ENCODE peak calls at places on chromosomes 5 and 9, in five cellular contexts. One of them, this sample, is unnamed.

GRCh38 chr5:59380350-59380951 is 513.1 kb downstream of the PDE4D start:
- DNase-seq in cardiac muscle cell: peak
- DNase-seq in astrocyte of the cerebellum: peak
- DNase-seq in foreskin fibroblast: peak
- DNase-seq in AG10803: peak
- DNase-seq in this sample: peak

GRCh38 chr5:107668933-107669542 is 1.7 kb downstream of the EFNA5 start:
- DNase-seq in cardiac muscle cell: peak
- DNase-seq in astrocyte of the cerebellum: no peak
- DNase-seq in foreskin fibroblast: no peak
- DNase-seq in AG10803: no peak
- DNase-seq in this sample: peak

GRCh38 chr5:44632344-44632743 is 176.4 kb upstream of the MRPS30 start:
- DNase-seq in cardiac muscle cell: no peak
- DNase-seq in astrocyte of the cerebellum: no peak
- DNase-seq in foreskin fibroblast: no peak
- DNase-seq in AG10803: no peak
- DNase-seq in this sample: peak

GRCh38 chr9:99180662-99181061 is 41.1 kb downstream of the ALG2 start:
- DNase-seq in cardiac muscle cell: no peak
- DNase-seq in astrocyte of the cerebellum: no peak
- DNase-seq in foreskin fibroblast: no peak
- DNase-seq in AG10803: no peak
- DNase-seq in this sample: no peak

GRCh38 chr9:33229359-33230120 is 10.4 kb upstream of the SPINK4 start:
- DNase-seq in cardiac muscle cell: no peak
- DNase-seq in astrocyte of the cerebellum: no peak
- DNase-seq in foreskin fibroblast: no peak
- DNase-seq in AG10803: no peak
- DNase-seq in this sample: no peak

GRCh38 chr5:168433982-168434381 is 52.3 kb upstream of the RARS1 start:
- DNase-seq in cardiac muscle cell: no peak
- DNase-seq in astrocyte of the cerebellum: no peak
- DNase-seq in foreskin fibroblast: no peak
- DNase-seq in AG10803: no peak
- DNase-seq in this sample: no peak

GRCh38 chr5:17037751-17038150 is 101.7 kb upstream of the MYO10 start:
- DNase-seq in cardiac muscle cell: no peak
- DNase-seq in astrocyte of the cerebellum: no peak
- DNase-seq in foreskin fibroblast: no peak
- DNase-seq in AG10803: peak
- DNase-seq in this sample: peak

GRCh38 chr5:113574417-113574816 is 60.9 kb downstream of the YTHDC2 start:
- DNase-seq in cardiac muscle cell: no peak
- DNase-seq in astrocyte of the cerebellum: peak
- DNase-seq in foreskin fibroblast: peak
- DNase-seq in AG10803: peak
- DNase-seq in this sample: peak

GRCh38 chr9:35729700-35730485 is 2.1 kb downstream of the TLN1 start:
- DNase-seq in cardiac muscle cell: peak
- DNase-seq in astrocyte of the cerebellum: peak
- DNase-seq in foreskin fibroblast: peak
- DNase-seq in AG10803: peak
- DNase-seq in this sample: peak

GRCh38 chr9:134800791-134801339 is 79.7 kb upstream of the FCN2 start:
- DNase-seq in cardiac muscle cell: peak
- DNase-seq in astrocyte of the cerebellum: no peak
- DNase-seq in foreskin fibroblast: no peak
- DNase-seq in AG10803: no peak
- DNase-seq in this sample: peak

GRCh38 chr9:120891255-120891954 is 14.4 kb upstream of the PHF19 start:
- DNase-seq in cardiac muscle cell: no peak
- DNase-seq in astrocyte of the cerebellum: no peak
- DNase-seq in foreskin fibroblast: no peak
- DNase-seq in AG10803: no peak
- DNase-seq in this sample: no peak

GRCh38 chr5:84239509-84239908 is 145.2 kb downstream of the EDIL3 start:
- DNase-seq in cardiac muscle cell: no peak
- DNase-seq in astrocyte of the cerebellum: no peak
- DNase-seq in foreskin fibroblast: peak
- DNase-seq in AG10803: peak
- DNase-seq in this sample: peak

GRCh38 chr9:21965401-21965951 is 28.7 kb downstream of the CDKN2A start:
- DNase-seq in cardiac muscle cell: peak
- DNase-seq in astrocyte of the cerebellum: no peak
- DNase-seq in foreskin fibroblast: peak
- DNase-seq in AG10803: peak
- DNase-seq in this sample: peak

GRCh38 chr9:135669616-135670285 is 6.6 kb downstream of the LCN9 start:
- DNase-seq in cardiac muscle cell: no peak
- DNase-seq in astrocyte of the cerebellum: no peak
- DNase-seq in foreskin fibroblast: no peak
- DNase-seq in AG10803: no peak
- DNase-seq in this sample: no peak

GRCh38 chr5:77642915-77643653 is 4.6 kb upstream of the OTP start:
- DNase-seq in cardiac muscle cell: no peak
- DNase-seq in astrocyte of the cerebellum: no peak
- DNase-seq in foreskin fibroblast: no peak
- DNase-seq in AG10803: no peak
- DNase-seq in this sample: no peak

GRCh38 chr5:143118222-143118621 is 285.3 kb downstream of the NR3C1 start:
- DNase-seq in cardiac muscle cell: no peak
- DNase-seq in astrocyte of the cerebellum: no peak
- DNase-seq in foreskin fibroblast: no peak
- DNase-seq in AG10803: no peak
- DNase-seq in this sample: no peak

DNA sequence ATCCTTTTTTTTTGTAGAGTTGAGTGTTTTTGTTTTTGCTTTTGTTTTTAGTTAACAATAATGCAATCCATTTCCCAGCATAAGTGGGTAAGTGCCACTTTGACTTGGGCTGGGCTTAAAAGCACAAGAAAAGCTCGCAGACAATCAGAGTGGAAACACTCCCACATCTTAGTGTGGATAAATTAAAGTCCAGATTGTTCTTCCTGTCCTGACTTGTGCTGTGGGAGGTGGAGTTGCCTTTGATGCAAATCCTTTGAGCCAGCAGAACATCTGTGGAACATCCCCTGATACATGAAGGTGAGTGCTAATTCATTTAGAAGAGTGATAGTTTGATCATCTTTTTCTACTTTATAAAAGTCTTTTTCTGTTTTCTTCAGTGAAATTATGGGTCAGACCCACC is 2.1 kb downstream of the IL31RA start:
- DNase-seq in cardiac muscle cell: no peak
- DNase-seq in astrocyte of the cerebellum: no peak
- DNase-seq in foreskin fibroblast: no peak
- DNase-seq in AG10803: no peak
- DNase-seq in this sample: no peak
- H3K4me3 ChIP-seq in cardiac muscle cell: no peak
- H3K4me3 ChIP-seq in astrocyte of the cerebellum: no peak
- H3K4me3 ChIP-seq in foreskin fibroblast: no peak
- H3K4me3 ChIP-seq in AG10803: no peak
- H3K4me3 ChIP-seq in this sample: no peak

GRCh38 chr5:149408252-149409099 is 29.4 kb upstream of the IL17B start:
- DNase-seq in cardiac muscle cell: no peak
- DNase-seq in astrocyte of the cerebellum: no peak
- DNase-seq in foreskin fibroblast: no peak
- DNase-seq in AG10803: peak
- DNase-seq in this sample: no peak

GRCh38 chr5:149407331-149408251 is 28.5 kb upstream of the IL17B start:
- DNase-seq in cardiac muscle cell: no peak
- DNase-seq in astrocyte of the cerebellum: no peak
- DNase-seq in foreskin fibroblast: no peak
- DNase-seq in AG10803: peak
- DNase-seq in this sample: peak

GRCh38 chr5:149410721-149411432 is 31.8 kb upstream of the IL17B start:
- DNase-seq in cardiac muscle cell: no peak
- DNase-seq in astrocyte of the cerebellum: no peak
- DNase-seq in foreskin fibroblast: no peak
- DNase-seq in AG10803: peak
- DNase-seq in this sample: no peak

GRCh38 chr5:149410071-149410470 is 31.0 kb upstream of the IL17B start:
- DNase-seq in cardiac muscle cell: no peak
- DNase-seq in astrocyte of the cerebellum: no peak
- DNase-seq in foreskin fibroblast: no peak
- DNase-seq in AG10803: no peak
- DNase-seq in this sample: no peak

DNA sequence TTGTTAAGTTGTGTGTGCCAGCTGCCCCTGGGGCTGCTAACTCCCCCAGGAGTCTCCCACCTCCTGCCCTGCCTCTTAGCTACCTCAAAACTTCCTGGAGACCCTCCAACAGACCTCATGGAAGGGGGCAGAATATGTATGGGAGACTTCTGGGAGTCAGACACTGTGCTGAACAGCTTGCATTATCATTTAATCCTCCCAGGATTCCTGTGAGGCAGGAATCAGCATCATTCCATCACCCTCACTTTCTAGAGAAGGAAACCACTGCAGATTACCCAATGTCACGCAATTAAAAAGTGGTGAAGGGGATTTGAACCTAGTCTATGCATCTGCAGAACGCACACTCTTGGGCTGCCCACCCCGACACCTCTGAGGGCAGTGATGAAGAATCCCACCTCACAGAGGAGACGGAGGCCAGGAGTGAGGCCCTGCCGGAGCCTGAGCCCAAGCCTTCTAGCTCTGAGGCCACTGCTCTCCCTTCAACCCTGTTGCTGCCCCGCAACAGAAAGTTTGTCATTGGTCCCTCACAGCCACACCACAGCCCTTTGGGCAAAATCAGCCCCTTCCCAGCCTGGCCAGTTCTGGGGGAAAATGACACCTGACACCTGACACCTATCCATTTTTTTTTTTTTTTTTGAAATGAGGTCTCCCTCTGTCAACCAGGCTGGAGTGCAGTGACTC is 30.3 kb upstream of the IL17B start:
- DNase-seq in cardiac muscle cell: no peak
- DNase-seq in astrocyte of the cerebellum: no peak
- DNase-seq in foreskin fibroblast: no peak
- DNase-seq in AG10803: peak
- DNase-seq in this sample: no peak
- H3K4me3 ChIP-seq in cardiac muscle cell: no peak
- H3K4me3 ChIP-seq in astrocyte of the cerebellum: no peak
- H3K4me3 ChIP-seq in foreskin fibroblast: peak
- H3K4me3 ChIP-seq in AG10803: peak
- H3K4me3 ChIP-seq in this sample: peak

GRCh38 chr5:132224721-132225120 is 2.9 kb downstream of the P4HA2 start:
- DNase-seq in cardiac muscle cell: no peak
- DNase-seq in astrocyte of the cerebellum: no peak
- DNase-seq in foreskin fibroblast: peak
- DNase-seq in AG10803: peak
- DNase-seq in this sample: no peak

GRCh38 chr5:132223861-132224260 is 3.8 kb downstream of the P4HA2 start:
- DNase-seq in cardiac muscle cell: no peak
- DNase-seq in astrocyte of the cerebellum: no peak
- DNase-seq in foreskin fibroblast: no peak
- DNase-seq in AG10803: no peak
- DNase-seq in this sample: no peak

GRCh38 chr5:132227235-132227484 is 493 bp downstream of the P4HA2 start:
- DNase-seq in cardiac muscle cell: no peak
- DNase-seq in astrocyte of the cerebellum: no peak
- DNase-seq in foreskin fibroblast: no peak
- DNase-seq in AG10803: no peak
- DNase-seq in this sample: no peak

GRCh38 chr5:132226516-132227234 is 978 bp downstream of the P4HA2 start:
- DNase-seq in cardiac muscle cell: no peak
- DNase-seq in astrocyte of the cerebellum: no peak
- DNase-seq in foreskin fibroblast: no peak
- DNase-seq in AG10803: peak
- DNase-seq in this sample: peak

DNA sequence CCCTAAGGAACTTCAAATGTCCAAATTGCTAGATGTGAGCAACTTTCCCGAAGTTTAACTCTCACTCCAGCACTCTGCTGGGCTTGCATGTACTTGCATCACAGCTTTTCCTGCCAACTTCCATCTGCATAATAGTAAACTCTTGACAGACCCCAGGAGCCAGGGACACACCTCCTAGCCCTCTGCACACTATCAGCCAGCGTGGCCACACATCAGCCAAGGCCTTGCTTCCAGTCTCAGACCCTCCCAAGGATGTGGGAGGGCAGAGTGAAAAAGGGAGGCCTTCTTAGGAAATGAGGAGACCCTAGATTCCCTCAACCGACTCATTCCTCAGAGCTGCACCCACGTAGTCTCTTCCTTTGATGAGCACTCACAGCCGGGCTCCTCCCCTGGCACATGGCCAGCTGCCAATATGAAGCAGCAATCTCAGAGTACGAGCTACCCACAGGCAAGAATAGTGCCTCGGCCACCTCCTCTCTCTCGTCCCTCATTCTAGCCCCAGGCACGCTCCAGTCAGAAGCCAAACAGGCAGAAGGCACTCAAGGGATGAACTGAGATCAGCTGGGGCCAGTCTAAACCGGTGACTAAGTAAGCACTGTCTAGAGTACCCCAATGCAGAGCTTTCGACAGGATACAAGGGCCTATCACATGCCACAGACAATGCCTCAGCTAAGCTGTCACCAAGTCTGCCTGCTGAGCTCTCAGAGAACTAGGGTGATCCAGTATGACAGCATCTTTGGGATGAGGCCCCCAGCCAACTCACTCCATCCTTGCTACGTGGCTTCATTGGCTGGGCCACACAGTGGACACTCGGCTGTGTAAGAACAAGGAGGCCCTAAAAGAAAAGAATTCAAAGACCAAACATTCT is 2.3 kb downstream of the P4HA2 start:
- DNase-seq in cardiac muscle cell: peak
- DNase-seq in astrocyte of the cerebellum: no peak
- DNase-seq in foreskin fibroblast: peak
- DNase-seq in AG10803: peak
- DNase-seq in this sample: peak
- H3K4me3 ChIP-seq in cardiac muscle cell: no peak
- H3K4me3 ChIP-seq in astrocyte of the cerebellum: peak
- H3K4me3 ChIP-seq in foreskin fibroblast: peak
- H3K4me3 ChIP-seq in AG10803: peak
- H3K4me3 ChIP-seq in this sample: peak

GRCh38 chr5:42785756-42786155 is 25.9 kb downstream of the SELENOP start:
- DNase-seq in cardiac muscle cell: no peak
- DNase-seq in astrocyte of the cerebellum: no peak
- DNase-seq in foreskin fibroblast: no peak
- DNase-seq in AG10803: no peak
- DNase-seq in this sample: no peak

GRCh38 chr5:42787845-42788244 is 23.8 kb downstream of the SELENOP start:
- DNase-seq in cardiac muscle cell: no peak
- DNase-seq in astrocyte of the cerebellum: no peak
- DNase-seq in foreskin fibroblast: no peak
- DNase-seq in AG10803: no peak
- DNase-seq in this sample: no peak

GRCh38 chr5:42787073-42787472 is 24.6 kb downstream of the SELENOP start:
- DNase-seq in cardiac muscle cell: no peak
- DNase-seq in astrocyte of the cerebellum: no peak
- DNase-seq in foreskin fibroblast: no peak
- DNase-seq in AG10803: no peak
- DNase-seq in this sample: no peak

DNA sequence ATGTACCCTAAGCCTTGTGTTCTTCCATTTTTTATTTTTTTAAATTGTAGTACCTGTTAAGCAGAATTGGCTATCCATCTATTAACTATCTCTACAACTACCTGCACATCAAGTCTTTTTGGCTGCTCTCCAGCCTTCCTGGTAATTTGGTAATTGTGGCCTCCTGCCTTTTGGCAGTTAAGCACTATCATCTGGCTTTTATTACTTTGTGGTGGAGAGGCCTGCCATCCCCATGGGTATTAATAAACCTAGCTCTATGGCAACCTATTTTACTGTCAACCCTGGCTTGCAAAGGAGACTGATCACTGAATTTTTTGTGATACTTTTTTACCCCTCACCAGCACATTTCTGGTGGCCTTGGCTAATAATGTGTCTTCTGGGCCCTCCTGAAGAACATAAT is 20.5 kb downstream of the SELENOP start:
- DNase-seq in cardiac muscle cell: no peak
- DNase-seq in astrocyte of the cerebellum: no peak
- DNase-seq in foreskin fibroblast: no peak
- DNase-seq in AG10803: peak
- DNase-seq in this sample: peak
- H3K4me3 ChIP-seq in cardiac muscle cell: no peak
- H3K4me3 ChIP-seq in astrocyte of the cerebellum: no peak
- H3K4me3 ChIP-seq in foreskin fibroblast: no peak
- H3K4me3 ChIP-seq in AG10803: no peak
- H3K4me3 ChIP-seq in this sample: no peak